ENCODE peak calls at places on chromosomes 16 and 17, in nine cellular contexts. One of them, this sample, is unnamed.
A peak's percentile ranks its signal among the peaks of the same experiment; 100 is the strongest.

GRCh38 chr16:86884256-86884655 is 305.9 kb downstream of the FOXL1 start:
- DNase-seq in colonic mucosa: no peak
- DNase-seq in right lobe of liver: no peak
- DNase-seq in WERI-Rb-1: no peak
- DNase-seq in OCI-LY7: no peak
- DNase-seq in Calu3: no peak
- DNase-seq in transverse colon: no peak
- DNase-seq in mesothelial cell of epicardium: no peak
- DNase-seq in GM23338: peak; percentile 19
- DNase-seq in this sample: no peak

GRCh38 chr17:17415006-17415405 is 61.8 kb upstream of the MED9 start:
- DNase-seq in GM23338: no peak
- DNase-seq in mesothelial cell of epicardium: no peak
- DNase-seq in Calu3: no peak
- DNase-seq in transverse colon: no peak
- DNase-seq in OCI-LY7: no peak
- DNase-seq in WERI-Rb-1: no peak
- DNase-seq in colonic mucosa: no peak
- DNase-seq in right lobe of liver: no peak
- DNase-seq in this sample: no peak

GRCh38 chr17:20073056-20073979 is 64.2 kb downstream of the SPECC1 start:
- DNase-seq in mesothelial cell of epicardium: no peak
- DNase-seq in transverse colon: peak; percentile 38
- DNase-seq in WERI-Rb-1: no peak
- DNase-seq in GM23338: peak; percentile 40
- DNase-seq in right lobe of liver: peak; percentile 34
- DNase-seq in colonic mucosa: peak; percentile 36
- DNase-seq in OCI-LY7: no peak
- DNase-seq in Calu3: no peak
- DNase-seq in this sample: peak; percentile 40

GRCh38 chr17:49646391-49647255 is 31.3 kb downstream of the SPOP start:
- DNase-seq in right lobe of liver: no peak
- DNase-seq in transverse colon: peak; percentile 24
- DNase-seq in mesothelial cell of epicardium: no peak
- DNase-seq in OCI-LY7: no peak
- DNase-seq in GM23338: no peak
- DNase-seq in WERI-Rb-1: no peak
- DNase-seq in Calu3: peak; percentile 60
- DNase-seq in colonic mucosa: no peak
- DNase-seq in this sample: no peak

GRCh38 chr16:81946206-81946605 is 65.1 kb downstream of the SDR42E1 start:
- DNase-seq in transverse colon: no peak
- DNase-seq in right lobe of liver: no peak
- DNase-seq in colonic mucosa: no peak
- DNase-seq in OCI-LY7: no peak
- DNase-seq in GM23338: no peak
- DNase-seq in WERI-Rb-1: no peak
- DNase-seq in Calu3: no peak
- DNase-seq in mesothelial cell of epicardium: no peak
- DNase-seq in this sample: no peak

GRCh38 chr17:16470302-16470701 is 21.7 kb downstream of the LRRC75A start:
- DNase-seq in WERI-Rb-1: no peak
- DNase-seq in Calu3: no peak
- DNase-seq in colonic mucosa: no peak
- DNase-seq in transverse colon: no peak
- DNase-seq in mesothelial cell of epicardium: no peak
- DNase-seq in OCI-LY7: no peak
- DNase-seq in GM23338: no peak
- DNase-seq in right lobe of liver: no peak
- DNase-seq in this sample: no peak

GRCh38 chr16:84423416-84423837 is 55.1 kb downstream of the ATP2C2 start:
- DNase-seq in transverse colon: no peak
- DNase-seq in GM23338: peak; percentile 69
- DNase-seq in right lobe of liver: no peak
- DNase-seq in WERI-Rb-1: no peak
- DNase-seq in OCI-LY7: peak; percentile 82
- DNase-seq in Calu3: no peak
- DNase-seq in colonic mucosa: peak; percentile 42
- DNase-seq in mesothelial cell of epicardium: no peak
- DNase-seq in this sample: no peak

GRCh38 chr17:37828313-37829124 is 83.7 kb upstream of the HNF1B start:
- DNase-seq in mesothelial cell of epicardium: no peak
- DNase-seq in Calu3: no peak
- DNase-seq in OCI-LY7: no peak
- DNase-seq in right lobe of liver: no peak
- DNase-seq in WERI-Rb-1: no peak
- DNase-seq in transverse colon: no peak
- DNase-seq in colonic mucosa: no peak
- DNase-seq in GM23338: no peak
- DNase-seq in this sample: no peak

GRCh38 chr16:30922420-30922959 is 882 bp upstream of the FBXL19 start:
- DNase-seq in Calu3: peak; percentile 100
- DNase-seq in GM23338: peak; percentile 100
- DNase-seq in colonic mucosa: peak; percentile 100
- DNase-seq in OCI-LY7: peak; percentile 99
- DNase-seq in right lobe of liver: peak; percentile 100
- DNase-seq in mesothelial cell of epicardium: peak; percentile 99
- DNase-seq in transverse colon: peak; percentile 100
- DNase-seq in WERI-Rb-1: peak; percentile 100
- DNase-seq in this sample: peak; percentile 97

GRCh38 chr17:76307299-76307965 is 644 bp downstream of the QRICH2 start:
- DNase-seq in right lobe of liver: no peak
- DNase-seq in WERI-Rb-1: no peak
- DNase-seq in OCI-LY7: no peak
- DNase-seq in colonic mucosa: no peak
- DNase-seq in mesothelial cell of epicardium: no peak
- DNase-seq in Calu3: no peak
- DNase-seq in GM23338: no peak
- DNase-seq in transverse colon: no peak
- DNase-seq in this sample: no peak

GRCh38 chr17:5780476-5780875 is 196.2 kb upstream of the NLRP1 start:
- DNase-seq in GM23338: no peak
- DNase-seq in WERI-Rb-1: no peak
- DNase-seq in OCI-LY7: no peak
- DNase-seq in mesothelial cell of epicardium: no peak
- DNase-seq in Calu3: no peak
- DNase-seq in colonic mucosa: no peak
- DNase-seq in right lobe of liver: no peak
- DNase-seq in transverse colon: no peak
- DNase-seq in this sample: no peak

GRCh38 chr17:61259360-61259759 is 140.3 kb upstream of the TBX2 start:
- DNase-seq in Calu3: no peak
- DNase-seq in OCI-LY7: no peak
- DNase-seq in colonic mucosa: no peak
- DNase-seq in WERI-Rb-1: no peak
- DNase-seq in mesothelial cell of epicardium: no peak
- DNase-seq in right lobe of liver: no peak
- DNase-seq in transverse colon: no peak
- DNase-seq in GM23338: no peak
- DNase-seq in this sample: no peak

GRCh38 chr16:28537076-28537475 is 1.7 kb downstream of the NUPR1 start:
- DNase-seq in transverse colon: no peak
- DNase-seq in right lobe of liver: no peak
- DNase-seq in OCI-LY7: no peak
- DNase-seq in mesothelial cell of epicardium: no peak
- DNase-seq in GM23338: no peak
- DNase-seq in colonic mucosa: no peak
- DNase-seq in WERI-Rb-1: no peak
- DNase-seq in Calu3: no peak
- DNase-seq in this sample: no peak

GRCh38 chr17:13024526-13025263 is 6.9 kb upstream of the ELAC2 start:
- DNase-seq in WERI-Rb-1: peak; percentile 79
- DNase-seq in OCI-LY7: peak; percentile 68
- DNase-seq in right lobe of liver: peak; percentile 57
- DNase-seq in Calu3: peak; percentile 65
- DNase-seq in mesothelial cell of epicardium: peak; percentile 42
- DNase-seq in GM23338: peak; percentile 87
- DNase-seq in colonic mucosa: peak; percentile 60
- DNase-seq in transverse colon: peak; percentile 60
- DNase-seq in this sample: peak; percentile 51

GRCh38 chr17:77394540-77395295 is 253.9 kb downstream of the SEC14L1 start:
- DNase-seq in transverse colon: peak; percentile 53
- DNase-seq in GM23338: peak; percentile 55
- DNase-seq in OCI-LY7: no peak
- DNase-seq in WERI-Rb-1: no peak
- DNase-seq in mesothelial cell of epicardium: no peak
- DNase-seq in right lobe of liver: no peak
- DNase-seq in Calu3: peak; percentile 87
- DNase-seq in colonic mucosa: peak; percentile 60
- DNase-seq in this sample: no peak
- TF ChIP-seq CTCF in transverse colon: no peak
- TF ChIP-seq CTCF in GM23338: no peak
- TF ChIP-seq CTCF in OCI-LY7: no peak
- TF ChIP-seq CTCF in WERI-Rb-1: no peak
- TF ChIP-seq CTCF in mesothelial cell of epicardium: no peak
- TF ChIP-seq CTCF in right lobe of liver: no peak
- TF ChIP-seq CTCF in Calu3: no peak
- TF ChIP-seq CTCF in colonic mucosa: no peak
- TF ChIP-seq CTCF in this sample: no peak

GRCh38 chr16:2955438-2955778 is 8.7 kb upstream of the KREMEN2 start:
- DNase-seq in WERI-Rb-1: no peak
- DNase-seq in OCI-LY7: no peak
- DNase-seq in Calu3: no peak
- DNase-seq in transverse colon: no peak
- DNase-seq in mesothelial cell of epicardium: no peak
- DNase-seq in GM23338: no peak
- DNase-seq in right lobe of liver: no peak
- DNase-seq in colonic mucosa: no peak
- DNase-seq in this sample: no peak
- TF ChIP-seq CTCF in WERI-Rb-1: no peak
- TF ChIP-seq CTCF in OCI-LY7: no peak
- TF ChIP-seq CTCF in Calu3: no peak
- TF ChIP-seq CTCF in transverse colon: no peak
- TF ChIP-seq CTCF in mesothelial cell of epicardium: no peak
- TF ChIP-seq CTCF in GM23338: no peak
- TF ChIP-seq CTCF in right lobe of liver: no peak
- TF ChIP-seq CTCF in colonic mucosa: no peak
- TF ChIP-seq CTCF in this sample: no peak

DNA sequence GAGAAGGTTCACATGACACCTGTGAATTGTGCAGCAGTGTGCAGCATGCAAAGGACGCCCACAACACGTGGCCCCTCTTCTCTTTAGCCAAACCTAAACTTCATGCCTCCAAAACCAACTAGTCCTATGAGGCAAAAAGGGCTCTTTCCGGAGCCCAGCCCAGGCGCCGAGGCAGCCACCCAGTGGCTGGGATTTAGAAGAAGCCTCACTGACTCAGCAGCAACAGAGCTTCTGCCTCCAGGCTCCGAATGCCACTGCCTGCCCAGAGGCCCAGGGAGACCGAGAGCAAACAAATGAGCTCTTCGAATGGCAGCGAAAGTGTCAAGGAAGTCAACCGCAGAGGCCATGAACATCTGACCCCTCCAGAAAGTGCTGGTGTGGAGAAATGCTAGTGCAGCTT is 157.9 kb upstream of the RPL38 start:
- DNase-seq in WERI-Rb-1: no peak
- DNase-seq in OCI-LY7: no peak
- DNase-seq in Calu3: no peak
- DNase-seq in GM23338: no peak
- DNase-seq in colonic mucosa: no peak
- DNase-seq in transverse colon: no peak
- DNase-seq in right lobe of liver: no peak
- DNase-seq in mesothelial cell of epicardium: no peak
- DNase-seq in this sample: no peak
- TF ChIP-seq CTCF in WERI-Rb-1: peak; percentile 23
- TF ChIP-seq CTCF in OCI-LY7: no peak
- TF ChIP-seq CTCF in Calu3: no peak
- TF ChIP-seq CTCF in GM23338: peak; percentile 7
- TF ChIP-seq CTCF in colonic mucosa: no peak
- TF ChIP-seq CTCF in transverse colon: no peak
- TF ChIP-seq CTCF in right lobe of liver: no peak
- TF ChIP-seq CTCF in mesothelial cell of epicardium: no peak
- TF ChIP-seq CTCF in this sample: no peak

DNA sequence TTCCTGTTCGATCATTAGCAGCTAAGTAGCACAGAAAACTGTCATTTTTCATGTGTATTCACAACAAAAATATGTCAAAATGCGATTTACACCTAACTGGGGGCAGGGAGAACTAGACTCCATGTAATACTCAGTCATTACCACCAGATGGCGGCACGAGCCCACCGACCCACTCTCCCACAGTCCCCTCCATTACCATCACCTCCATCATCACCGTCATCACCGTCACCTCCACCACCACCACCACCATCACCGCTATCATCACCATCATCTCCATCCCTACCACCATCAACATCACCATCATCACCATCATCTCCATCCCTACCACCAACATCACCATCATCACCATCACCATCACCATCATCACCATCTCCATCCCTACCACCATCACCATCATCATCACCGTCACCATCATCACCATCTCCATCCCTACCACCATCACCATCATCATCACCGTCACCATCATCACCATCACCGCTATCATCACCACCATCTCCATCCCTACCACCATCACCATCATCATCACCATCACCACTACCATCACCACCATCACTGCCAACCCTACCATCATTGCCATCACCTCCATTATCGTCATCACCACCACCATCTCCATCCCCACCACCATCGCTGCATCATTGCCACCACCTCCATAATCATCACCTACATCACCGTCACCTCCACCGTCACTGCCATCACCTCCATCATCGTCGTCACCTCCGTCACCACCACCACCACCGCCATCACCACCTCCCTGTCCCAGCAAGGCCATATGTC is 14.4 kb downstream of the NDUFAF8 start:
- DNase-seq in Calu3: peak; percentile 55
- DNase-seq in GM23338: no peak
- DNase-seq in colonic mucosa: peak; percentile 55
- DNase-seq in OCI-LY7: peak; percentile 63
- DNase-seq in mesothelial cell of epicardium: no peak
- DNase-seq in WERI-Rb-1: peak; percentile 72
- DNase-seq in transverse colon: peak; percentile 40
- DNase-seq in right lobe of liver: no peak
- DNase-seq in this sample: peak; percentile 56
- TF ChIP-seq CTCF in Calu3: peak; percentile 85
- TF ChIP-seq CTCF in GM23338: peak; percentile 88
- TF ChIP-seq CTCF in colonic mucosa: peak; percentile 70
- TF ChIP-seq CTCF in OCI-LY7: peak; percentile 99
- TF ChIP-seq CTCF in mesothelial cell of epicardium: peak; percentile 81
- TF ChIP-seq CTCF in WERI-Rb-1: peak; percentile 90
- TF ChIP-seq CTCF in transverse colon: peak; percentile 81
- TF ChIP-seq CTCF in right lobe of liver: peak; percentile 69
- TF ChIP-seq CTCF in this sample: peak; percentile 77

This sample was measured in natural killer cell.